ENCODE peak calls at places on chromosomes 13 and 19, in six cellular contexts. One of them, this sample, is unnamed.

GRCh38 chr13:73533111-73533510 is 474.3 kb downstream of the KLF5 start:
- DNase-seq in CD4-positive, alpha-beta T cell: no peak
- DNase-seq in LNCaP clone FGC: no peak
- DNase-seq in GM20000: no peak
- DNase-seq in heart right ventricle: no peak
- DNase-seq in WTC11: no peak
- DNase-seq in this sample: no peak

GRCh38 chr13:32669030-32669646 is 82.9 kb downstream of the PDS5B start:
- DNase-seq in CD4-positive, alpha-beta T cell: no peak
- DNase-seq in LNCaP clone FGC: no peak
- DNase-seq in GM20000: peak
- DNase-seq in heart right ventricle: no peak
- DNase-seq in WTC11: no peak
- DNase-seq in this sample: peak

GRCh38 chr13:107531816-107532215 is 683.5 kb downstream of the LIG4 start:
- DNase-seq in CD4-positive, alpha-beta T cell: no peak
- DNase-seq in LNCaP clone FGC: no peak
- DNase-seq in GM20000: no peak
- DNase-seq in heart right ventricle: no peak
- DNase-seq in WTC11: no peak
- DNase-seq in this sample: no peak

GRCh38 chr13:110155072-110155471 is 151.9 kb downstream of the COL4A1 start:
- DNase-seq in CD4-positive, alpha-beta T cell: no peak
- DNase-seq in LNCaP clone FGC: no peak
- DNase-seq in GM20000: no peak
- DNase-seq in heart right ventricle: no peak
- DNase-seq in WTC11: peak
- DNase-seq in this sample: no peak

GRCh38 chr19:2247433-2248101 is 1.6 kb upstream of the AMH start:
- DNase-seq in CD4-positive, alpha-beta T cell: no peak
- DNase-seq in LNCaP clone FGC: no peak
- DNase-seq in GM20000: no peak
- DNase-seq in heart right ventricle: no peak
- DNase-seq in WTC11: no peak
- DNase-seq in this sample: no peak

GRCh38 chr19:58328999-58329398 is 2.2 kb downstream of the ZSCAN22 start:
- DNase-seq in CD4-positive, alpha-beta T cell: no peak
- DNase-seq in LNCaP clone FGC: no peak
- DNase-seq in GM20000: no peak
- DNase-seq in heart right ventricle: no peak
- DNase-seq in WTC11: peak
- DNase-seq in this sample: peak

GRCh38 chr19:50258918-50259372 is 55.5 kb downstream of the MYH14 start:
- DNase-seq in CD4-positive, alpha-beta T cell: no peak
- DNase-seq in LNCaP clone FGC: no peak
- DNase-seq in GM20000: no peak
- DNase-seq in heart right ventricle: peak
- DNase-seq in WTC11: peak
- DNase-seq in this sample: no peak

GRCh38 chr13:29693297-29693945 is 97.9 kb upstream of the SLC7A1 start:
- DNase-seq in CD4-positive, alpha-beta T cell: no peak
- DNase-seq in LNCaP clone FGC: peak
- DNase-seq in GM20000: no peak
- DNase-seq in heart right ventricle: no peak
- DNase-seq in WTC11: no peak
- DNase-seq in this sample: no peak

GRCh38 chr19:1750343-1751021 is 2.8 kb upstream of the ONECUT3 start:
- DNase-seq in CD4-positive, alpha-beta T cell: no peak
- DNase-seq in LNCaP clone FGC: no peak
- DNase-seq in GM20000: no peak
- DNase-seq in heart right ventricle: no peak
- DNase-seq in WTC11: no peak
- DNase-seq in this sample: no peak

GRCh38 chr13:107113387-107113786 is 545.5 kb upstream of the ARGLU1 start:
- DNase-seq in CD4-positive, alpha-beta T cell: no peak
- DNase-seq in LNCaP clone FGC: no peak
- DNase-seq in GM20000: no peak
- DNase-seq in heart right ventricle: no peak
- DNase-seq in WTC11: no peak
- DNase-seq in this sample: no peak

GRCh38 chr13:27632648-27633047 is 11.0 kb downstream of the POLR1D start:
- DNase-seq in CD4-positive, alpha-beta T cell: no peak
- DNase-seq in LNCaP clone FGC: no peak
- DNase-seq in GM20000: no peak
- DNase-seq in heart right ventricle: no peak
- DNase-seq in WTC11: no peak
- DNase-seq in this sample: no peak

GRCh38 chr13:95403349-95404140 is 102.3 kb upstream of the ABCC4 start:
- DNase-seq in CD4-positive, alpha-beta T cell: no peak
- DNase-seq in LNCaP clone FGC: no peak
- DNase-seq in GM20000: no peak
- DNase-seq in heart right ventricle: no peak
- DNase-seq in WTC11: peak
- DNase-seq in this sample: no peak

GRCh38 chr19:46670874-46671273 is 9.9 kb upstream of the DACT3 start:
- DNase-seq in CD4-positive, alpha-beta T cell: no peak
- DNase-seq in LNCaP clone FGC: no peak
- DNase-seq in GM20000: no peak
- DNase-seq in heart right ventricle: no peak
- DNase-seq in WTC11: no peak
- DNase-seq in this sample: no peak

GRCh38 chr19:13154241-13154778 is 4.1 kb downstream of the IER2 start:
- DNase-seq in CD4-positive, alpha-beta T cell: peak
- DNase-seq in LNCaP clone FGC: no peak
- DNase-seq in GM20000: peak
- DNase-seq in heart right ventricle: peak
- DNase-seq in WTC11: no peak
- DNase-seq in this sample: peak

GRCh38 chr13:106851251-106851650 is 283.3 kb upstream of the ARGLU1 start:
- DNase-seq in CD4-positive, alpha-beta T cell: no peak
- DNase-seq in LNCaP clone FGC: no peak
- DNase-seq in GM20000: no peak
- DNase-seq in heart right ventricle: no peak
- DNase-seq in WTC11: no peak
- DNase-seq in this sample: no peak

GRCh38 chr19:19647037-19647835 is 3.8 kb upstream of the GMIP start:
- DNase-seq in CD4-positive, alpha-beta T cell: no peak
- DNase-seq in LNCaP clone FGC: no peak
- DNase-seq in GM20000: no peak
- DNase-seq in heart right ventricle: no peak
- DNase-seq in WTC11: no peak
- DNase-seq in this sample: no peak

GRCh38 chr19:40178756-40179155 is 12.5 kb upstream of the MAP3K10 start:
- DNase-seq in CD4-positive, alpha-beta T cell: no peak
- DNase-seq in LNCaP clone FGC: no peak
- DNase-seq in GM20000: no peak
- DNase-seq in heart right ventricle: no peak
- DNase-seq in WTC11: no peak
- DNase-seq in this sample: no peak

GRCh38 chr13:53197424-53197823 is 168.8 kb downstream of the OLFM4 start:
- DNase-seq in CD4-positive, alpha-beta T cell: no peak
- DNase-seq in LNCaP clone FGC: no peak
- DNase-seq in GM20000: no peak
- DNase-seq in heart right ventricle: no peak
- DNase-seq in WTC11: no peak
- DNase-seq in this sample: no peak

GRCh38 chr13:25473864-25474263 is 102.1 kb downstream of the ATP8A2 start:
- DNase-seq in CD4-positive, alpha-beta T cell: no peak
- DNase-seq in LNCaP clone FGC: no peak
- DNase-seq in GM20000: no peak
- DNase-seq in heart right ventricle: no peak
- DNase-seq in WTC11: no peak
- DNase-seq in this sample: no peak

GRCh38 chr13:25469179-25469545 is 97.4 kb downstream of the ATP8A2 start:
- DNase-seq in CD4-positive, alpha-beta T cell: no peak
- DNase-seq in LNCaP clone FGC: no peak
- DNase-seq in GM20000: no peak
- DNase-seq in heart right ventricle: no peak
- DNase-seq in WTC11: no peak
- DNase-seq in this sample: no peak

GRCh38 chr13:25466880-25467279 is 95.1 kb downstream of the ATP8A2 start:
- DNase-seq in CD4-positive, alpha-beta T cell: no peak
- DNase-seq in LNCaP clone FGC: no peak
- DNase-seq in GM20000: no peak
- DNase-seq in heart right ventricle: no peak
- DNase-seq in WTC11: no peak
- DNase-seq in this sample: no peak

GRCh38 chr13:25463496-25463895 is 91.7 kb downstream of the ATP8A2 start:
- DNase-seq in CD4-positive, alpha-beta T cell: no peak
- DNase-seq in LNCaP clone FGC: no peak
- DNase-seq in GM20000: no peak
- DNase-seq in heart right ventricle: no peak
- DNase-seq in WTC11: no peak
- DNase-seq in this sample: no peak

DNA sequence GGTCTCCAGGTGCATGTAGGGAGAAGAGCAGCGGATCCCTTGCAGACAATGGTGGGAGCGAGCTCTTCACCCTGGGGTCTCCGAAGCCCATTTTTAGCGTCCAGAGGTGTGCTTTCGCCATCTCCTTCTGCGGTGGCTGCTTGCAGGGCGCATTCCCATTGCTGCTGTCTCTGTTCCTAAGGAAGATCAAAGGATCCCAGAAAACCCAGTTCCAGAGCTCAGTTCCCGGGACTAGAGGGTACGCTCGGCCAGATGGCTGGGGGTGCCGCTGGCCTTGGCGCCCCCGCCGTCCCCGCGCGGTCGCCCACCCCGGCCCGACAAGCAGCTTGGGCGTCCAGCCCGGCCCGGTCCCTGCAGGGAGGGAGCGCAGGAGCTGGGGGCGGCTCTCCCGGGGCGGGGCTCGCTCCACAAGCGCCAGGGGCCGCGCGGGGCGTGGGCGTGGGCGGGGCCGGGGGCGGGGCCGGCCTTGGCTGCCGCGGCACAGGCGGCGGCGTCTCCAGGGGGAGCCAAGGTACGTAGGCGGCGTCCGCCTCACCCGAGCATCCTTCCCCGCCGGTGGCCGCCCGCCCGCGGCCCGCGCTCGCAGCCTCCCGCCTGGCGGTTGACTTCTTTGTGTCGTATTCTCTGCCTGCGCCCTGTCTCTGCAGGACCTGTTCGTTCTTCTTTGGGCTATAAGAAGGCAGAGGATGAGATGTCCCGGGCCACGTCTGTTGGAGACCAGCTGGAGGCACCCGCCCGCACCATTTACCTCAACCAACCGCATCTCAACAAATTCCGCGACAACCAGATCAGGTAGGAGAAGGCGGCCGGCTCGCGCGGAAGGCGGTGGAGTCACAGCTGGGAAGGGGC is 96.8 kb downstream of the ATP8A2 start:
- DNase-seq in CD4-positive, alpha-beta T cell: no peak
- DNase-seq in LNCaP clone FGC: no peak
- DNase-seq in GM20000: peak
- DNase-seq in heart right ventricle: no peak
- DNase-seq in WTC11: peak
- DNase-seq in this sample: peak
- TF ChIP-seq CTCF in CD4-positive, alpha-beta T cell: no peak
- TF ChIP-seq CTCF in LNCaP clone FGC: no peak
- TF ChIP-seq CTCF in GM20000: no peak
- TF ChIP-seq CTCF in heart right ventricle: no peak
- TF ChIP-seq CTCF in WTC11: no peak
- TF ChIP-seq CTCF in this sample: no peak

GRCh38 chr19:33241091-33241529 is 15.5 kb upstream of the SLC7A10 start:
- DNase-seq in CD4-positive, alpha-beta T cell: no peak
- DNase-seq in LNCaP clone FGC: no peak
- DNase-seq in GM20000: no peak
- DNase-seq in heart right ventricle: no peak
- DNase-seq in WTC11: no peak
- DNase-seq in this sample: no peak

GRCh38 chr19:33239223-33239975 is 13.7 kb upstream of the SLC7A10 start:
- DNase-seq in CD4-positive, alpha-beta T cell: no peak
- DNase-seq in LNCaP clone FGC: no peak
- DNase-seq in GM20000: no peak
- DNase-seq in heart right ventricle: no peak
- DNase-seq in WTC11: no peak
- DNase-seq in this sample: no peak

GRCh38 chr19:33238750-33239149 is 13.1 kb upstream of the SLC7A10 start:
- DNase-seq in CD4-positive, alpha-beta T cell: no peak
- DNase-seq in LNCaP clone FGC: no peak
- DNase-seq in GM20000: no peak
- DNase-seq in heart right ventricle: no peak
- DNase-seq in WTC11: no peak
- DNase-seq in this sample: no peak

GRCh38 chr19:33241530-33242101 is 16.0 kb upstream of the SLC7A10 start:
- DNase-seq in CD4-positive, alpha-beta T cell: peak
- DNase-seq in LNCaP clone FGC: no peak
- DNase-seq in GM20000: no peak
- DNase-seq in heart right ventricle: no peak
- DNase-seq in WTC11: peak
- DNase-seq in this sample: no peak

DNA sequence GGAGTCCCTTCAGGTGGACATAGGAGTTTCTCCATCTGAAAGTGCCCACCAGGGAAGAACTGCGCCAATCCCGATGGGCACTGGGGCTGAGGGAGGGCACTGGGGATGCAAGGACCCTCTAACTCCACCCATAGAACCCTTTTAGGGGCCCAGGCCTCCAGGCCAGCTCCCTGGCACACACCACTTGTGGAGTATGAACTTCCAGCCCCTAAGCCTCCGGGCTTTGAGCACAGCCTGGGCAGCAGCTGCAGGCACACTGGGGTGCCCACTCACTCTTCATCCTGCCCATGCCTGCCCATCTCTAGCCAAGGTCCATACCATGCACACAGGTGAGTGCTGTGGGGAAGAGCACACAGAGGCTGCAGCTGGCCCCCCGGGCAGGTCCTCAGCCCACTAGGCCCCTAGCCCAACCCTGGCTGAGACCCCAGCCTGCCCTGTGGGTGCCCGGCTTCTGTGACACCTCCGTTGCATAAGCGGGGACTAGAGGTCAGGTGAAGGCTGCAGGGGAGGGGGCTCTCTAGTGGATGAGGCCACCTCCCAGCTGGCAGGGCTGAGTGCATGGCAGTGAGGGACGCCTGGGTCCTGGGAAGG is 14.6 kb upstream of the SLC7A10 start:
- DNase-seq in CD4-positive, alpha-beta T cell: no peak
- DNase-seq in LNCaP clone FGC: no peak
- DNase-seq in GM20000: no peak
- DNase-seq in heart right ventricle: no peak
- DNase-seq in WTC11: no peak
- DNase-seq in this sample: no peak
- TF ChIP-seq CTCF in CD4-positive, alpha-beta T cell: no peak
- TF ChIP-seq CTCF in LNCaP clone FGC: no peak
- TF ChIP-seq CTCF in GM20000: no peak
- TF ChIP-seq CTCF in heart right ventricle: no peak
- TF ChIP-seq CTCF in WTC11: no peak
- TF ChIP-seq CTCF in this sample: no peak

DNA sequence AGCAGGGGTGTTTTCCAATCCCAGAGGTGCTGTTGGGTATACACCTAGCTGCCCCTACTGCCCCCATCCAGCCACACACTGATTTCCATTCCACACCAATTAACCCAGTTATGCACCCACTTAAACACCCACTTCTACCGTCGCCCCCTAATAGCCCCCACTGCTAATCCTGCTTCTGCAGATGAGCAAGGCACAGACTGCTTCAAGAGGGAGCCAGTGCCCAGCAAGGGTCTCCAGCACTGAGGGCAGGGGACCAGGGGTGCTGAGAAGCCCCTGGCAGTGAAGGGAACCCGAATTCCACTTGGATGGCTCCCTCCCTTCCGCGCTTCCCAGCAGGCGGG is 1.2 kb downstream of the FXYD7 start:
- DNase-seq in CD4-positive, alpha-beta T cell: no peak
- DNase-seq in LNCaP clone FGC: no peak
- DNase-seq in GM20000: no peak
- DNase-seq in heart right ventricle: no peak
- DNase-seq in WTC11: no peak
- DNase-seq in this sample: no peak
- TF ChIP-seq CTCF in CD4-positive, alpha-beta T cell: no peak
- TF ChIP-seq CTCF in LNCaP clone FGC: no peak
- TF ChIP-seq CTCF in GM20000: no peak
- TF ChIP-seq CTCF in heart right ventricle: no peak
- TF ChIP-seq CTCF in WTC11: no peak
- TF ChIP-seq CTCF in this sample: no peak

GRCh38 chr13:59513686-59514085 is 650.0 kb downstream of the DIAPH3 start:
- DNase-seq in CD4-positive, alpha-beta T cell: no peak
- DNase-seq in LNCaP clone FGC: no peak
- DNase-seq in GM20000: no peak
- DNase-seq in heart right ventricle: no peak
- DNase-seq in WTC11: no peak
- DNase-seq in this sample: no peak
- TF ChIP-seq CTCF in CD4-positive, alpha-beta T cell: no peak
- TF ChIP-seq CTCF in LNCaP clone FGC: no peak
- TF ChIP-seq CTCF in GM20000: no peak
- TF ChIP-seq CTCF in heart right ventricle: no peak
- TF ChIP-seq CTCF in WTC11: no peak
- TF ChIP-seq CTCF in this sample: no peak

This sample was measured in BE2C.